ENCODE peak calls at places on chromosome 20, in six cellular contexts. One of them, this sample, is unnamed.

GRCh38 chr20:4633780-4634179 is 87.9 kb upstream of the PRND start:
- DNase-seq in astrocyte: peak; percentile 96
- DNase-seq in fibroblast of lung: peak; percentile 81
- DNase-seq in keratinocyte: no peak
- DNase-seq in IMR-90: peak; percentile 93
- DNase-seq in neural progenitor cell: no peak
- DNase-seq in this sample: peak; percentile 86

GRCh38 chr20:48702388-48703041 is 125.3 kb downstream of the PREX1 start:
- DNase-seq in keratinocyte: no peak
- DNase-seq in IMR-90: no peak
- DNase-seq in astrocyte: no peak
- DNase-seq in neural progenitor cell: no peak
- DNase-seq in fibroblast of lung: no peak
- DNase-seq in this sample: no peak

GRCh38 chr20:31684153-31685003 is 38.3 kb downstream of the BCL2L1 start:
- DNase-seq in IMR-90: no peak
- DNase-seq in keratinocyte: no peak
- DNase-seq in neural progenitor cell: no peak
- DNase-seq in astrocyte: no peak
- DNase-seq in fibroblast of lung: no peak
- DNase-seq in this sample: no peak

GRCh38 chr20:371755-372542 is 8.6 kb upstream of the TRIB3 start:
- DNase-seq in keratinocyte: peak; percentile 84
- DNase-seq in astrocyte: peak; percentile 54
- DNase-seq in IMR-90: peak; percentile 88
- DNase-seq in fibroblast of lung: peak; percentile 93
- DNase-seq in neural progenitor cell: no peak
- DNase-seq in this sample: peak; percentile 97

GRCh38 chr20:17611540-17612286 is 41.8 kb downstream of the DSTN start:
- DNase-seq in fibroblast of lung: peak; percentile 18
- DNase-seq in astrocyte: no peak
- DNase-seq in neural progenitor cell: peak; percentile 42
- DNase-seq in IMR-90: no peak
- DNase-seq in keratinocyte: no peak
- DNase-seq in this sample: peak; percentile 30

GRCh38 chr20:1005452-1006027 is 3.4 kb upstream of the RSPO4 start:
- DNase-seq in IMR-90: peak; percentile 24
- DNase-seq in keratinocyte: no peak
- DNase-seq in fibroblast of lung: peak; percentile 2
- DNase-seq in astrocyte: peak; percentile 9
- DNase-seq in neural progenitor cell: peak; percentile 82
- DNase-seq in this sample: no peak

GRCh38 chr20:1185781-1186334 is 1.1 kb upstream of the TMEM74B start:
- DNase-seq in IMR-90: peak; percentile 26
- DNase-seq in neural progenitor cell: peak; percentile 83
- DNase-seq in keratinocyte: no peak
- DNase-seq in astrocyte: peak; percentile 4
- DNase-seq in fibroblast of lung: peak; percentile 37
- DNase-seq in this sample: peak; percentile 56

GRCh38 chr20:37251836-37252477 is 9.7 kb downstream of the GHRH start:
- DNase-seq in neural progenitor cell: peak; percentile 91
- DNase-seq in astrocyte: no peak
- DNase-seq in IMR-90: no peak
- DNase-seq in keratinocyte: no peak
- DNase-seq in fibroblast of lung: no peak
- DNase-seq in this sample: no peak

GRCh38 chr20:31815408-31816188 is 3.6 kb upstream of the MYLK2 start:
- DNase-seq in fibroblast of lung: peak; percentile 28
- DNase-seq in astrocyte: no peak
- DNase-seq in IMR-90: no peak
- DNase-seq in neural progenitor cell: no peak
- DNase-seq in keratinocyte: no peak
- DNase-seq in this sample: peak; percentile 27

GRCh38 chr20:58647162-58647813 is 3.8 kb upstream of the STX16 start:
- DNase-seq in IMR-90: no peak
- DNase-seq in keratinocyte: no peak
- DNase-seq in astrocyte: no peak
- DNase-seq in fibroblast of lung: no peak
- DNase-seq in neural progenitor cell: no peak
- DNase-seq in this sample: no peak

GRCh38 chr20:61332016-61332975 is 80.2 kb downstream of the CDH4 start:
- DNase-seq in keratinocyte: no peak
- DNase-seq in neural progenitor cell: no peak
- DNase-seq in fibroblast of lung: no peak
- DNase-seq in astrocyte: peak; percentile 18
- DNase-seq in IMR-90: no peak
- DNase-seq in this sample: no peak

GRCh38 chr20:20084296-20084752 is 32.0 kb downstream of the CFAP61 start:
- DNase-seq in neural progenitor cell: no peak
- DNase-seq in fibroblast of lung: no peak
- DNase-seq in keratinocyte: no peak
- DNase-seq in astrocyte: no peak
- DNase-seq in IMR-90: no peak
- DNase-seq in this sample: no peak

GRCh38 chr20:4041748-4042411 is 26.5 kb upstream of the RNF24 start:
- DNase-seq in fibroblast of lung: peak; percentile 89
- DNase-seq in neural progenitor cell: no peak
- DNase-seq in keratinocyte: no peak
- DNase-seq in IMR-90: peak; percentile 89
- DNase-seq in astrocyte: peak; percentile 98
- DNase-seq in this sample: peak; percentile 45

GRCh38 chr20:47347661-47348462 is 8.6 kb downstream of the ZMYND8 start:
- DNase-seq in IMR-90: no peak
- DNase-seq in neural progenitor cell: no peak
- DNase-seq in astrocyte: no peak
- DNase-seq in fibroblast of lung: no peak
- DNase-seq in keratinocyte: no peak
- DNase-seq in this sample: no peak

GRCh38 chr20:33866398-33867079 is 55.4 kb downstream of the CHMP4B start:
- DNase-seq in keratinocyte: no peak
- DNase-seq in astrocyte: no peak
- DNase-seq in IMR-90: no peak
- DNase-seq in neural progenitor cell: no peak
- DNase-seq in fibroblast of lung: no peak
- DNase-seq in this sample: peak; percentile 16

GRCh38 chr20:17873410-17874270 is 95.0 kb downstream of the SNX5 start:
- DNase-seq in keratinocyte: no peak
- DNase-seq in IMR-90: peak; percentile 96
- DNase-seq in fibroblast of lung: peak; percentile 97
- DNase-seq in neural progenitor cell: peak; percentile 25
- DNase-seq in astrocyte: peak; percentile 93
- DNase-seq in this sample: peak; percentile 98

GRCh38 chr20:53040678-53041674 is 68.8 kb downstream of the TSHZ2 start:
- DNase-seq in neural progenitor cell: no peak
- DNase-seq in IMR-90: no peak
- DNase-seq in fibroblast of lung: peak; percentile 10
- DNase-seq in keratinocyte: no peak
- DNase-seq in astrocyte: peak; percentile 70
- DNase-seq in this sample: no peak

GRCh38 chr20:37943501-37944455 is 40.9 kb downstream of the VSTM2L start:
- DNase-seq in astrocyte: no peak
- DNase-seq in keratinocyte: no peak
- DNase-seq in neural progenitor cell: no peak
- DNase-seq in fibroblast of lung: no peak
- DNase-seq in IMR-90: no peak
- DNase-seq in this sample: no peak

GRCh38 chr20:7617797-7618196 is 322.5 kb downstream of the HAO1 start:
- DNase-seq in IMR-90: no peak
- DNase-seq in keratinocyte: no peak
- DNase-seq in fibroblast of lung: no peak
- DNase-seq in astrocyte: no peak
- DNase-seq in neural progenitor cell: no peak
- DNase-seq in this sample: no peak

GRCh38 chr20:40945754-40946451 is 82.7 kb upstream of the TOP1 start:
- DNase-seq in keratinocyte: no peak
- DNase-seq in IMR-90: peak; percentile 52
- DNase-seq in fibroblast of lung: peak; percentile 75
- DNase-seq in neural progenitor cell: peak; percentile 87
- DNase-seq in astrocyte: peak; percentile 41
- DNase-seq in this sample: peak; percentile 79

GRCh38 chr20:7772376-7772775 is 167.9 kb downstream of the HAO1 start:
- DNase-seq in IMR-90: peak; percentile 53
- DNase-seq in neural progenitor cell: no peak
- DNase-seq in astrocyte: peak; percentile 81
- DNase-seq in fibroblast of lung: peak; percentile 75
- DNase-seq in keratinocyte: peak; percentile 84
- DNase-seq in this sample: peak; percentile 13

GRCh38 chr20:46666306-46666705 is 15.0 kb upstream of the SLC13A3 start:
- DNase-seq in IMR-90: no peak
- DNase-seq in keratinocyte: no peak
- DNase-seq in astrocyte: no peak
- DNase-seq in neural progenitor cell: no peak
- DNase-seq in fibroblast of lung: no peak
- DNase-seq in this sample: no peak

DNA sequence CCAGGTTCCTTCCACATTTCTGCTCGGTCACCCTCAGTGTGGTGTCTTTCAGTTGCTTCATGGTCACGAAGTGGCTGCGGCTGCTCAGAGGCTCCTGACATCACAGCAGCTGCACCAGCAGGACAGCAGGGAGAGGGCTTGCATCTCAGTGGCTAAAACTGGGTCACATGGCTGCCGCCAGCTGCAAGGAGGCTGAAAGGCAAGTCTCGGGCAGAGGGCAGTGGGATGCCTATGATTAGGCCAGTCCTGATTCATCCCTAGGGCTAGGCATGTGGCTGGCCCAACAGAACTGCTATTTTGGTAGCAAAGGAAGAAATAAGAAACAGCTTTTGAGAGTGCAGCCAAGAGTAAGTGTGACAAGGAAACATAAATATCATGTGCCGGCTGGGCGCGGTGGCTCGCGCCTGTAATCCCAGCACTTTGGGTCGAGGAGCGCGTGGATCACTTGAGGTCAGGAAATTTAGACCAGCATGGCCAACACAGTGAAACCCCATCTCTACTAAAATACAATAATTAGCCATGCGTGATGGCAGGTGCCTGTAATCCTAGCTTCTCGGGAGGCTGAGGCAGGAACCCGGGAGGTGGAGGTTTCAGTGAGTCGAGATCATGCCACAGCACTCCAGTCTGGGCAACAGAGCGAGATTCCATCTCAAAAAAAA is 46.6 kb downstream of the RBM38 start:
- DNase-seq in IMR-90: no peak
- DNase-seq in astrocyte: no peak
- DNase-seq in keratinocyte: no peak
- DNase-seq in fibroblast of lung: no peak
- DNase-seq in neural progenitor cell: no peak
- DNase-seq in this sample: no peak
- H3K4me1 ChIP-seq in IMR-90: peaks cover 4% of the 10 kb centered on the region
- H3K4me1 ChIP-seq in astrocyte: peaks cover 3% of the 10 kb centered on the region
- H3K4me1 ChIP-seq in keratinocyte: peaks cover 9% of the 10 kb centered on the region
- H3K4me1 ChIP-seq in fibroblast of lung: peaks cover 7% of the 10 kb centered on the region
- H3K4me1 ChIP-seq in neural progenitor cell: peaks cover 34% of the 10 kb centered on the region
- H3K4me1 ChIP-seq in this sample: peaks cover 22% of the 10 kb centered on the region

DNA sequence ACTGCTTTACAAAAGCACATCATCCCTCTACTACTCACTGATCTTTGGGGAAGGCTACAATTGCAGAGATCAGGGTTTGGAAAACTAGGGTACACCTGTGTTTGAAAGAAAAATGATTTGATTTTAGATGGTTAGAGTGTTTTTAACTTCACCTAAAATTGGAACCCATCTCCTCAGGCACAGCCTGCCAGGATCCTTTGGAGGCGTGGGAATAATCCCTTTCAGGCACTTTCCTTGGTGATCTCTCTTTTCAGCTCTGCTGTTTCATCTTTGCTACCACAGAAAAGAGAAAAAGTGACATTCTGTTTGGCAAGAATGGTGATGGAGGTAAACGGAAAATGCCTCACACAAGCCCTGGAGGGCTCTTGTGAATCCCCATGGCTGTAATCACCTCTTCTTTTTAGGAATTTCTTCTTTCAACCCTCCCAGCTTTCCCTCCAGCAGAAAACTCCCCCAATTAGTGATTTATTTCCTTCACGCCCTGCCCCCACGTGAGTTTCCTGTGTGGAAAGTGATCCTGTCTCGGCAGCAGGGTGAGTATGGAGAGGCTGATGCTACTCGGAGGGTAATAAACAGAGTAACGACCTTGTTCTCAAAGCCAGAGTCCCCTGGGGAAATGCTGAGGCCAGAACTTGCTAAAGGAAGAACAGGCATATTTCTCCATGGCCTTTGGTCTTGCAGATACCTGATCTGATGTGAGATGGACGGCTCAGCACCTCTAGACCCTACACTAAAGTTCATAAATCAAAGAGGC is 9.2 kb downstream of the KCNG1 start:
- DNase-seq in astrocyte: no peak
- DNase-seq in fibroblast of lung: no peak
- DNase-seq in IMR-90: no peak
- DNase-seq in neural progenitor cell: no peak
- DNase-seq in keratinocyte: no peak
- DNase-seq in this sample: no peak
- H3K9ac ChIP-seq in astrocyte: peak overlapping the region; percentile 9
- H3K9ac ChIP-seq in fibroblast of lung: no peak overlapping the region
- H3K9ac ChIP-seq in IMR-90: no peak overlapping the region
- H3K9ac ChIP-seq in neural progenitor cell: no peak overlapping the region
- H3K9ac ChIP-seq in keratinocyte: no peak overlapping the region
- H3K9ac ChIP-seq in this sample: no peak overlapping the region

GRCh38 chr20:2303693-2304092 is 7.9 kb downstream of the TGM3 start:
- DNase-seq in astrocyte: no peak
- DNase-seq in neural progenitor cell: no peak
- DNase-seq in keratinocyte: no peak
- DNase-seq in IMR-90: no peak
- DNase-seq in fibroblast of lung: no peak
- DNase-seq in this sample: no peak

GRCh38 chr20:2304180-2304579 is 8.4 kb downstream of the TGM3 start:
- DNase-seq in keratinocyte: no peak
- DNase-seq in astrocyte: no peak
- DNase-seq in IMR-90: no peak
- DNase-seq in fibroblast of lung: no peak
- DNase-seq in neural progenitor cell: no peak
- DNase-seq in this sample: no peak

GRCh38 chr20:2300420-2300819 is 4.6 kb downstream of the TGM3 start:
- DNase-seq in neural progenitor cell: no peak
- DNase-seq in astrocyte: no peak
- DNase-seq in IMR-90: no peak
- DNase-seq in fibroblast of lung: no peak
- DNase-seq in keratinocyte: no peak
- DNase-seq in this sample: no peak

GRCh38 chr20:2301164-2301622 is 5.4 kb downstream of the TGM3 start:
- DNase-seq in keratinocyte: no peak
- DNase-seq in IMR-90: no peak
- DNase-seq in fibroblast of lung: no peak
- DNase-seq in astrocyte: peak; percentile 11
- DNase-seq in neural progenitor cell: no peak
- DNase-seq in this sample: peak; percentile 19

DNA sequence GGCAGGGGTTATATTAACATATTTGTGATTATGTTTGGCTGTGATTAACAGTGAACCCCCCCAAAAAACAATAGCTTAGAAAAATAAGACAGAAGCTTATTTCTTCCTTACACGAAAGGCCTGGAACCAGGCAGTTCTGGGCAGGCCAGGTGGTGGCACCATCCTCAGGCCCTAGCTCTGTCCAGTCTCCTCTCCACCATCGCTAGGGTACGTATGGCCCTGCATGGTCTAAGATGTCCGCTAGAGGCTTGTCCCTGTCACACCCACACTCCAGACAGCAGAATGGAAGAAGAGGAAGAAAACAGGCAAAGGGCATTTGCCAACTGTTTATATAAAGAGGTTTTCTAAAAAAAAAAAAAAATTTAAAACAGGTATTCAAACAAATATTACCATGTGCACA is 6.6 kb downstream of the TGM3 start:
- DNase-seq in keratinocyte: no peak
- DNase-seq in fibroblast of lung: no peak
- DNase-seq in astrocyte: no peak
- DNase-seq in IMR-90: no peak
- DNase-seq in neural progenitor cell: no peak
- DNase-seq in this sample: no peak
- H3K4me3 ChIP-seq in keratinocyte: no peak overlapping the region
- H3K4me3 ChIP-seq in fibroblast of lung: no peak overlapping the region
- H3K4me3 ChIP-seq in astrocyte: no peak overlapping the region
- H3K4me3 ChIP-seq in IMR-90: no peak overlapping the region
- H3K4me3 ChIP-seq in neural progenitor cell: no peak overlapping the region
- H3K4me3 ChIP-seq in this sample: no peak overlapping the region

GRCh38 chr20:24638546-24639166 is 169.2 kb downstream of the SYNDIG1 start:
- DNase-seq in fibroblast of lung: peak; percentile 43
- DNase-seq in IMR-90: peak; percentile 50
- DNase-seq in neural progenitor cell: no peak
- DNase-seq in keratinocyte: no peak
- DNase-seq in astrocyte: peak; percentile 12
- DNase-seq in this sample: no peak
- H3K4me1 ChIP-seq in fibroblast of lung: peaks cover 6% of the 10 kb centered on the region
- H3K4me1 ChIP-seq in IMR-90: peaks cover 8% of the 10 kb centered on the region
- H3K4me1 ChIP-seq in neural progenitor cell: no peaks in the 10 kb centered on the region
- H3K4me1 ChIP-seq in keratinocyte: peaks cover 4% of the 10 kb centered on the region
- H3K4me1 ChIP-seq in astrocyte: peaks cover 16% of the 10 kb centered on the region
- H3K4me1 ChIP-seq in this sample: peaks cover 19% of the 10 kb centered on the region

This sample was measured in adipocyte.